ENCODE peak calls at places on chromosomes 1 and 21, in nine cellular contexts. One of them, this sample, is unnamed.

GRCh38 chr1:68448365-68448764 is 1.4 kb downstream of the RPE65 start:
- DNase-seq in progenitor cell of endocrine pancreas: no peak
- DNase-seq in adrenal gland: no peak
- DNase-seq in OCI-LY7: no peak
- DNase-seq in fibroblast of pulmonary artery: no peak
- DNase-seq in RWPE1: no peak
- DNase-seq in uterus: no peak
- DNase-seq in GM10248: no peak
- DNase-seq in left ventricle myocardium inferior: no peak
- DNase-seq in this sample: no peak

GRCh38 chr1:206609229-206609991 is 2.9 kb downstream of the EIF2D start:
- DNase-seq in GM10248: peak
- DNase-seq in uterus: no peak
- DNase-seq in fibroblast of pulmonary artery: peak
- DNase-seq in adrenal gland: no peak
- DNase-seq in RWPE1: no peak
- DNase-seq in left ventricle myocardium inferior: no peak
- DNase-seq in progenitor cell of endocrine pancreas: no peak
- DNase-seq in OCI-LY7: no peak
- DNase-seq in this sample: no peak

GRCh38 chr21:45001134-45002095 is 61.6 kb downstream of the SLX9 start:
- DNase-seq in progenitor cell of endocrine pancreas: no peak
- DNase-seq in left ventricle myocardium inferior: peak
- DNase-seq in OCI-LY7: no peak
- DNase-seq in GM10248: no peak
- DNase-seq in uterus: no peak
- DNase-seq in adrenal gland: peak
- DNase-seq in fibroblast of pulmonary artery: peak
- DNase-seq in RWPE1: peak
- DNase-seq in this sample: peak

GRCh38 chr1:84708031-84708430 is 17.8 kb upstream of the SSX2IP start:
- DNase-seq in adrenal gland: no peak
- DNase-seq in progenitor cell of endocrine pancreas: no peak
- DNase-seq in uterus: no peak
- DNase-seq in OCI-LY7: no peak
- DNase-seq in RWPE1: no peak
- DNase-seq in GM10248: no peak
- DNase-seq in left ventricle myocardium inferior: no peak
- DNase-seq in fibroblast of pulmonary artery: no peak
- DNase-seq in this sample: no peak

GRCh38 chr1:30321996-30322858 is 401.2 kb downstream of the MATN1 start:
- DNase-seq in progenitor cell of endocrine pancreas: no peak
- DNase-seq in adrenal gland: no peak
- DNase-seq in left ventricle myocardium inferior: no peak
- DNase-seq in RWPE1: no peak
- DNase-seq in GM10248: no peak
- DNase-seq in OCI-LY7: no peak
- DNase-seq in uterus: no peak
- DNase-seq in fibroblast of pulmonary artery: no peak
- DNase-seq in this sample: no peak

GRCh38 chr1:97433520-97434175 is 487.2 kb downstream of the DPYD start:
- DNase-seq in OCI-LY7: no peak
- DNase-seq in progenitor cell of endocrine pancreas: no peak
- DNase-seq in GM10248: no peak
- DNase-seq in left ventricle myocardium inferior: no peak
- DNase-seq in RWPE1: peak
- DNase-seq in uterus: no peak
- DNase-seq in adrenal gland: no peak
- DNase-seq in fibroblast of pulmonary artery: peak
- DNase-seq in this sample: peak

GRCh38 chr1:175072131-175072941 is 4.7 kb downstream of the TNN start:
- DNase-seq in uterus: peak
- DNase-seq in RWPE1: no peak
- DNase-seq in OCI-LY7: no peak
- DNase-seq in fibroblast of pulmonary artery: peak
- DNase-seq in GM10248: peak
- DNase-seq in progenitor cell of endocrine pancreas: no peak
- DNase-seq in adrenal gland: no peak
- DNase-seq in left ventricle myocardium inferior: peak
- DNase-seq in this sample: peak

GRCh38 chr1:3460653-3461237 is 6.3 kb downstream of the ARHGEF16 start:
- DNase-seq in GM10248: no peak
- DNase-seq in left ventricle myocardium inferior: no peak
- DNase-seq in adrenal gland: no peak
- DNase-seq in progenitor cell of endocrine pancreas: no peak
- DNase-seq in uterus: no peak
- DNase-seq in OCI-LY7: no peak
- DNase-seq in RWPE1: no peak
- DNase-seq in fibroblast of pulmonary artery: peak
- DNase-seq in this sample: no peak

GRCh38 chr1:155973723-155974122 is 4.6 kb downstream of the ARHGEF2 start:
- DNase-seq in adrenal gland: no peak
- DNase-seq in GM10248: no peak
- DNase-seq in OCI-LY7: no peak
- DNase-seq in uterus: no peak
- DNase-seq in left ventricle myocardium inferior: no peak
- DNase-seq in fibroblast of pulmonary artery: no peak
- DNase-seq in RWPE1: no peak
- DNase-seq in progenitor cell of endocrine pancreas: no peak
- DNase-seq in this sample: no peak

GRCh38 chr1:24932284-24932683 is 2.2 kb upstream of the RUNX3 start:
- DNase-seq in fibroblast of pulmonary artery: no peak
- DNase-seq in adrenal gland: no peak
- DNase-seq in OCI-LY7: peak
- DNase-seq in uterus: no peak
- DNase-seq in progenitor cell of endocrine pancreas: peak
- DNase-seq in GM10248: peak
- DNase-seq in RWPE1: peak
- DNase-seq in left ventricle myocardium inferior: peak
- DNase-seq in this sample: no peak

GRCh38 chr1:106957795-106958194 is 98.7 kb upstream of the PRMT6 start:
- DNase-seq in RWPE1: no peak
- DNase-seq in adrenal gland: no peak
- DNase-seq in uterus: no peak
- DNase-seq in fibroblast of pulmonary artery: no peak
- DNase-seq in left ventricle myocardium inferior: no peak
- DNase-seq in OCI-LY7: peak
- DNase-seq in GM10248: no peak
- DNase-seq in progenitor cell of endocrine pancreas: no peak
- DNase-seq in this sample: no peak
- TF ChIP-seq CTCF in RWPE1: peak
- TF ChIP-seq CTCF in adrenal gland: no peak
- TF ChIP-seq CTCF in uterus: no peak
- TF ChIP-seq CTCF in fibroblast of pulmonary artery: no peak
- TF ChIP-seq CTCF in left ventricle myocardium inferior: no peak
- TF ChIP-seq CTCF in OCI-LY7: peak
- TF ChIP-seq CTCF in GM10248: peak
- TF ChIP-seq CTCF in progenitor cell of endocrine pancreas: peak
- TF ChIP-seq CTCF in this sample: no peak

DNA sequence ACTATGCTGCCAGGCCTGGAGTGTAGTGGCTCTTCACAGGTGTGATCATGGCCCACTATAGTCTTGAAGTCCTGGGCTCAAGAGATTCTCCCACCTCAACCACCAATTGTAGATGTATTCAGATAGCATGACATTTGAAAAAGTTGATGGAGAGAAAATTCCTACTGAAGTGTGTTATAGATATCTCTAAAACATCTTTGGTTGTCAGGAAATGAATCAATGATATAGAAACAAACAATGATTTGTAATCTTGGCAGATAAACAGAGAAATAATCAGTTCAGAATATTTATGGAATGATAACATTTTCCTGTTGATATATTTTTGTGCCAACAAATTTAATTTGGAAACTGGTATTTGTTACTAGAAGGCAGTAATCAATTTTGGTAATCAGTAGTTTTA is 695.5 kb downstream of the USP25 start:
- DNase-seq in progenitor cell of endocrine pancreas: no peak
- DNase-seq in adrenal gland: no peak
- DNase-seq in GM10248: no peak
- DNase-seq in left ventricle myocardium inferior: no peak
- DNase-seq in uterus: no peak
- DNase-seq in RWPE1: no peak
- DNase-seq in fibroblast of pulmonary artery: no peak
- DNase-seq in OCI-LY7: no peak
- DNase-seq in this sample: no peak
- TF ChIP-seq CTCF in progenitor cell of endocrine pancreas: no peak
- TF ChIP-seq CTCF in adrenal gland: no peak
- TF ChIP-seq CTCF in GM10248: no peak
- TF ChIP-seq CTCF in left ventricle myocardium inferior: no peak
- TF ChIP-seq CTCF in uterus: no peak
- TF ChIP-seq CTCF in RWPE1: no peak
- TF ChIP-seq CTCF in fibroblast of pulmonary artery: no peak
- TF ChIP-seq CTCF in OCI-LY7: no peak
- TF ChIP-seq CTCF in this sample: no peak

GRCh38 chr21:37220981-37221664 is 46.0 kb downstream of the VPS26C start:
- DNase-seq in left ventricle myocardium inferior: peak
- DNase-seq in GM10248: peak
- DNase-seq in fibroblast of pulmonary artery: peak
- DNase-seq in OCI-LY7: peak
- DNase-seq in progenitor cell of endocrine pancreas: peak
- DNase-seq in uterus: peak
- DNase-seq in adrenal gland: peak
- DNase-seq in RWPE1: peak
- DNase-seq in this sample: peak
- TF ChIP-seq CTCF in left ventricle myocardium inferior: peak
- TF ChIP-seq CTCF in GM10248: peak
- TF ChIP-seq CTCF in fibroblast of pulmonary artery: peak
- TF ChIP-seq CTCF in OCI-LY7: peak
- TF ChIP-seq CTCF in progenitor cell of endocrine pancreas: no peak
- TF ChIP-seq CTCF in uterus: peak
- TF ChIP-seq CTCF in adrenal gland: no peak
- TF ChIP-seq CTCF in RWPE1: peak
- TF ChIP-seq CTCF in this sample: peak

DNA sequence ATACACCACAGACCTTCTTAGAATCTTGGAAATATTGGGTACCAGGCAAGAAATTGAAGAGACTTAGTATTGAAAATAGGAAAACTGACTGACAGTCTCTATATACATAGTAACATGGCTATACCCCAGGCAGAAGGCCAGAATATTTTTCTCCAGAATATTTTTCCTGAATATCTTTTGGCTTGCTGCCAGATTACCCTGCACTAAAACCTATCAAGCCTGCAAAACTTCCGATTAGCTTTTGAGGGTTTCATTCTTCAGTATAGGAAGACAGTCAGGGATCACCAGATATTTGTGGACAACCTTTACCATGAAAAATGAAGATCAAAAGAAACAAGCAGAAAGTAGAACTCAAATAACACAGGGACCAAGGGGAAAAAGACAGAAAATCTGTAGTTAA is 187.9 kb downstream of the LRRC7 start:
- DNase-seq in progenitor cell of endocrine pancreas: no peak
- DNase-seq in uterus: no peak
- DNase-seq in RWPE1: no peak
- DNase-seq in OCI-LY7: no peak
- DNase-seq in left ventricle myocardium inferior: no peak
- DNase-seq in fibroblast of pulmonary artery: no peak
- DNase-seq in adrenal gland: no peak
- DNase-seq in GM10248: no peak
- DNase-seq in this sample: no peak
- TF ChIP-seq CTCF in progenitor cell of endocrine pancreas: no peak
- TF ChIP-seq CTCF in uterus: no peak
- TF ChIP-seq CTCF in RWPE1: no peak
- TF ChIP-seq CTCF in OCI-LY7: no peak
- TF ChIP-seq CTCF in left ventricle myocardium inferior: no peak
- TF ChIP-seq CTCF in fibroblast of pulmonary artery: no peak
- TF ChIP-seq CTCF in adrenal gland: no peak
- TF ChIP-seq CTCF in GM10248: no peak
- TF ChIP-seq CTCF in this sample: no peak

GRCh38 chr1:67126111-67126746 is 8.5 kb downstream of the C1orf141 start:
- DNase-seq in progenitor cell of endocrine pancreas: no peak
- DNase-seq in RWPE1: peak
- DNase-seq in adrenal gland: no peak
- DNase-seq in uterus: no peak
- DNase-seq in OCI-LY7: no peak
- DNase-seq in fibroblast of pulmonary artery: peak
- DNase-seq in GM10248: no peak
- DNase-seq in left ventricle myocardium inferior: no peak
- DNase-seq in this sample: no peak
- TF ChIP-seq CTCF in progenitor cell of endocrine pancreas: no peak
- TF ChIP-seq CTCF in RWPE1: no peak
- TF ChIP-seq CTCF in adrenal gland: no peak
- TF ChIP-seq CTCF in uterus: no peak
- TF ChIP-seq CTCF in OCI-LY7: peak
- TF ChIP-seq CTCF in fibroblast of pulmonary artery: peak
- TF ChIP-seq CTCF in GM10248: no peak
- TF ChIP-seq CTCF in left ventricle myocardium inferior: no peak
- TF ChIP-seq CTCF in this sample: no peak